ENCODE peak calls at places on chromosomes 13 and 19, in five cellular contexts. R, E, N, M and G are unnamed samples.

GRCh38 chr19:48874309-48875135 is 2.3 kb downstream of the PPP1R15A start:
- DNase-seq in E (no peak), M (no peak), R (no peak), N (peak; percentile 62), G (peak; percentile 79)

GRCh38 chr13:27362064-27362751 is 62.2 kb upstream of the GTF3A start:
- DNase-seq in N (peak; percentile 89), M (peak; percentile 86), R (peak; percentile 93), E (peak; percentile 87), G (peak; percentile 80)

GRCh38 chr19:7292950-7293794 is 1.0 kb downstream of the INSR start:
- DNase-seq in R (peak; percentile 33), N (peak; percentile 43), M (no peak), E (no peak), G (no peak)

GRCh38 chr19:18412610-18413239 is 6.5 kb upstream of the SSBP4 start:
- DNase-seq in E (no peak), M (no peak), N (no peak), R (no peak), G (no peak)

GRCh38 chr19:58351558-58351878 is 1.8 kb downstream of the A1BG start:
- DNase-seq in N (no peak), E (no peak), R (no peak), M (no peak), G (no peak)

GRCh38 chr19:9940778-9941177 is 4.5 kb upstream of the OLFM2 start:
- DNase-seq in R (no peak), N (no peak), M (no peak), E (no peak), G (no peak)

GRCh38 chr13:60028021-60028420 is 135.7 kb downstream of the DIAPH3 start:
- DNase-seq in M (no peak), N (no peak), R (no peak), E (no peak), G (no peak)

GRCh38 chr19:33052352-33052972 is 12.2 kb downstream of the RHPN2 start:
- DNase-seq in R (no peak), E (no peak), N (peak; percentile 81), M (no peak), G (peak; percentile 71)

GRCh38 chr19:12603714-12604113 is 6.9 kb downstream of the ZNF490 start:
- DNase-seq in R (no peak), M (no peak), E (no peak), N (no peak), G (no peak)

GRCh38 chr19:45179063-45179847 is 671 bp downstream of the BLOC1S3 start:
- DNase-seq in R (no peak), N (peak; percentile 49), M (no peak), E (no peak), G (peak; percentile 52)

GRCh38 chr19:3803114-3803888 is 17.1 kb upstream of the MATK start:
- DNase-seq in R (no peak), N (no peak), E (no peak), M (no peak), G (no peak)

GRCh38 chr13:31048521-31048920 is 113.2 kb downstream of the HSPH1 start:
- DNase-seq in M (no peak), E (no peak), N (no peak), R (no peak), G (no peak)

GRCh38 chr19:38842439-38843174 is 7.2 kb downstream of the HNRNPL start:
- DNase-seq in R (no peak), E (no peak), N (no peak), M (no peak), G (no peak)

GRCh38 chr19:23868630-23869029 is 46.1 kb upstream of the ZNF726 start:
- DNase-seq in N (no peak), E (no peak), R (no peak), M (no peak), G (no peak)

GRCh38 chr19:23867895-23868294 is 46.8 kb upstream of the ZNF726 start:
- DNase-seq in N (no peak), E (no peak), R (no peak), M (no peak), G (no peak)

GRCh38 chr19:23872282-23872919 is 42.3 kb upstream of the ZNF726 start:
- DNase-seq in M (no peak), R (no peak), E (no peak), N (no peak), G (no peak)
- H2BK12ac ChIP-seq in M (no peak overlapping the region), R (no peak overlapping the region), E (no peak overlapping the region), N (no peak overlapping the region), G (no peak overlapping the region)

GRCh38 chr13:42271337-42272114 is 426 bp upstream of the AKAP11 start:
- DNase-seq in N (peak; percentile 98), M (peak; percentile 95), E (peak; percentile 96), R (peak; percentile 97), G (peak; percentile 98)
- H2AK5ac ChIP-seq in N (no peak overlapping the region), M (no peak overlapping the region), E (no peak overlapping the region), R (no peak overlapping the region), G (no peak overlapping the region)

GRCh38 chr19:10977773-10978155 is 16.9 kb downstream of the SMARCA4 start:
- DNase-seq in M (no peak), N (no peak), E (no peak), R (no peak), G (no peak)

GRCh38 chr19:10976200-10976892 is 15.5 kb downstream of the SMARCA4 start:
- DNase-seq in R (no peak), N (peak; percentile 26), M (no peak), E (no peak), G (no peak)

GRCh38 chr19:10981496-10981895 is 20.7 kb downstream of the SMARCA4 start:
- DNase-seq in N (no peak), R (no peak), M (no peak), E (no peak), G (peak; percentile 60)

GRCh38 chr19:10984166-10984735 is 23.4 kb downstream of the SMARCA4 start:
- DNase-seq in M (no peak), N (no peak), E (no peak), R (no peak), G (no peak)

GRCh38 chr19:10979950-10980349 is 19.1 kb downstream of the SMARCA4 start:
- DNase-seq in N (no peak), R (no peak), M (no peak), E (no peak), G (no peak)
- H4K91ac ChIP-seq in N (no peak overlapping the region), R (no peak overlapping the region), M (no peak overlapping the region), E (no peak overlapping the region), G (no peak overlapping the region)

DNA sequence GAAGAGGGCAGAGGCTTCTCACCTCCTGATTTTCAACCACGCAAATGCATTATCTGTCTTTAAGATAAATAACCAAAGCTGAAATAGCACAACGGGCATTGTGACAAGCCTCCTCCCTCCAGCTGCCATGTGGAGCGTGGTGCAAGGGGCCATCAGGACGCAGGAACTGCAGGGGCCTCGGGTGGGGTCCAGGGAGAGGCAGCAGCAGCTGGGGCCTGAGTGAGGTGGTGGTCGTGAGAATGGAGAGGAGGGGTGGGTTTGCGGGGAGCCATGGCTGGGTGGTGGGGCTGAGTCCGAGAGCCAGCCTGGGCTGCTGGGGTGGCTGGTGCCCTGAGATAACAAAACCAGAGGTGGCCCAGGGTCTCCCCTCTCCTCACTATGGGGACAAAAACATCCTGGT is 66.0 kb downstream of the EPS15L1 start:
- DNase-seq in R (no peak), M (no peak), E (no peak), N (no peak), G (no peak)
- H2BK12ac ChIP-seq in R (no peak overlapping the region), M (no peak overlapping the region), E (no peak overlapping the region), N (no peak overlapping the region), G (no peak overlapping the region)